ENCODE peak calls at places on chromosome 4, in nine cellular contexts. R is caudate nucleus, I is tibial artery, H is ascending aorta, A is K562, F is IMR-90, G is left lung, D is dorsolateral prefrontal cortex, T is upper lobe of right lung. C is an unnamed sample.

GRCh38 chr4:170388255-170388654 is 298.5 kb upstream of the AADAT start:
- DNase-seq in R (no peak), T (no peak), I (no peak), D (no peak), H (no peak), F (peak; percentile 7), A (no peak), G (no peak), C (no peak)

GRCh38 chr4:174946246-174946645 is 28.1 kb downstream of the ADAM29 start:
- DNase-seq in A (no peak), F (no peak), H (no peak), T (no peak), G (no peak), R (no peak), D (no peak), I (no peak), C (no peak)

GRCh38 chr4:85498068-85498733 is 23.3 kb downstream of the ARHGAP24 start:
- DNase-seq in F (peak; percentile 28), A (no peak), H (no peak), D (no peak), R (no peak), I (peak; percentile 68), G (peak; percentile 86), T (peak; percentile 72), C (no peak)

GRCh38 chr4:87915621-87916020 is 59.9 kb upstream of the SPP1 start:
- DNase-seq in G (no peak), A (no peak), F (no peak), T (no peak), H (no peak), D (no peak), R (no peak), I (no peak), C (no peak)

GRCh38 chr4:150033937-150034336 is 44.3 kb upstream of the DCLK2 start:
- DNase-seq in R (no peak), H (no peak), T (no peak), A (no peak), D (no peak), I (no peak), F (peak; percentile 87), G (no peak), C (no peak)

GRCh38 chr4:4803216-4803903 is 56.1 kb upstream of the MSX1 start:
- DNase-seq in F (no peak), T (no peak), R (no peak), I (no peak), G (no peak), D (no peak), A (no peak), H (no peak), C (no peak)

GRCh38 chr4:79872738-79873137 is 200.3 kb downstream of the ANTXR2 start:
- DNase-seq in F (no peak), A (no peak), T (no peak), R (no peak), D (no peak), I (no peak), G (no peak), H (no peak), C (no peak)

GRCh38 chr4:100414016-100414790 is 103.6 kb downstream of the EMCN start:
- DNase-seq in D (no peak), I (no peak), H (no peak), T (no peak), F (peak; percentile 2), R (no peak), G (no peak), A (no peak), C (no peak)

GRCh38 chr4:165668694-165669093 is 204.3 kb upstream of the TLL1 start:
- DNase-seq in T (no peak), I (no peak), G (no peak), F (no peak), D (no peak), R (no peak), A (no peak), H (no peak), C (no peak)

GRCh38 chr4:183571350-183572076 is 66.7 kb downstream of the ING2 start:
- DNase-seq in F (peak; percentile 52), A (no peak), G (peak; percentile 74), D (no peak), I (no peak), T (peak; percentile 86), H (no peak), R (no peak), C (peak; percentile 5)

GRCh38 chr4:3041192-3042142 is 32.9 kb downstream of the HTT-AS start:
- DNase-seq in T (peak; percentile 86), R (no peak), I (peak; percentile 67), A (no peak), F (peak; percentile 48), H (peak; percentile 79), G (peak; percentile 63), D (no peak), C (no peak)

GRCh38 chr4:168765726-168766125 is 244.3 kb downstream of the CBR4 start:
- DNase-seq in F (peak; percentile 38), D (no peak), T (no peak), R (no peak), A (no peak), H (peak; percentile 82), G (no peak), I (peak; percentile 56), C (no peak)

GRCh38 chr4:183142566-183143545 is 43.8 kb downstream of the WWC2 start:
- DNase-seq in I (peak; percentile 43), D (no peak), T (no peak), G (peak; percentile 41), A (no peak), R (no peak), H (peak; percentile 67), F (peak; percentile 47), C (no peak)

GRCh38 chr4:176792348-176793059 is at the start of gene VEGFC:
- DNase-seq in D (peak; percentile 62), H (peak; percentile 71), F (peak; percentile 73), A (no peak), R (no peak), I (peak; percentile 32), G (peak; percentile 45), T (peak; percentile 75), C (peak; percentile 30)

GRCh38 chr4:40583850-40584439 is 45.7 kb downstream of the RBM47 start:
- DNase-seq in H (no peak), G (no peak), T (no peak), D (no peak), R (no peak), A (no peak), I (no peak), F (no peak), C (no peak)

GRCh38 chr4:112176596-112176995 is 31.3 kb downstream of the FAM241A start:
- DNase-seq in G (no peak), H (no peak), I (no peak), T (no peak), D (no peak), R (no peak), A (no peak), F (no peak), C (no peak)

GRCh38 chr4:17664755-17665154 is 50.3 kb downstream of the MED28 start:
- DNase-seq in D (no peak), F (no peak), A (no peak), R (no peak), I (no peak), H (no peak), T (no peak), G (no peak), C (no peak)
- H3K27ac ChIP-seq in D (no peak overlapping the region), F (no peak overlapping the region), A (no peak overlapping the region), R (no peak overlapping the region), I (no peak overlapping the region), H (no peak overlapping the region), T (no peak overlapping the region), G (no peak overlapping the region), C (no peak overlapping the region)

GRCh38 chr4:82866706-82867385 is 24.1 kb downstream of the SEC31A start:
- DNase-seq in D (no peak), F (peak; percentile 23), R (no peak), I (no peak), G (no peak), A (no peak), H (no peak), T (no peak), C (no peak)

GRCh38 chr4:82865592-82865991 is 25.4 kb downstream of the SEC31A start:
- DNase-seq in H (no peak), A (no peak), R (no peak), D (no peak), I (no peak), G (no peak), T (no peak), F (peak; percentile 95), C (no peak)

GRCh38 chr4:82864336-82865001 is 26.5 kb downstream of the SEC31A start:
- DNase-seq in F (no peak), H (no peak), A (no peak), G (no peak), D (no peak), T (no peak), R (no peak), I (no peak), C (no peak)

GRCh38 chr4:82861529-82861928 is 29.4 kb downstream of the SEC31A start:
- DNase-seq in A (no peak), I (no peak), T (no peak), D (no peak), H (no peak), G (no peak), F (no peak), R (no peak), C (no peak)
- H3K27ac ChIP-seq in A (no peak overlapping the region), I (peak overlapping the region; percentile 3), T (no peak overlapping the region), D (no peak overlapping the region), H (no peak overlapping the region), G (no peak overlapping the region), F (no peak overlapping the region), R (no peak overlapping the region), C (no peak overlapping the region)

GRCh38 chr4:138103597-138104461 is 138.3 kb downstream of the SLC7A11 start:
- DNase-seq in H (no peak), A (no peak), I (no peak), G (no peak), R (no peak), T (no peak), F (no peak), D (no peak), C (no peak)
- H3K27ac ChIP-seq in H (no peak overlapping the region), A (no peak overlapping the region), I (no peak overlapping the region), G (no peak overlapping the region), R (no peak overlapping the region), T (no peak overlapping the region), F (no peak overlapping the region), D (no peak overlapping the region), C (no peak overlapping the region)

GRCh38 chr4:184750926-184751584 is 17.2 kb upstream of the CENPU start:
- DNase-seq in F (no peak), A (peak; percentile 22), D (no peak), T (no peak), R (no peak), H (peak; percentile 37), G (no peak), I (no peak), C (no peak)

GRCh38 chr4:184755278-184755677 is 21.4 kb upstream of the CENPU start:
- DNase-seq in H (peak; percentile 61), R (no peak), F (peak; percentile 63), T (no peak), D (no peak), G (no peak), I (no peak), A (no peak), C (no peak)

GRCh38 chr4:184751585-184751956 is 17.7 kb upstream of the CENPU start:
- DNase-seq in I (no peak), H (no peak), T (no peak), A (no peak), D (no peak), R (no peak), G (no peak), F (no peak), C (no peak)

GRCh38 chr4:184756399-184756798 is 22.5 kb upstream of the CENPU start:
- DNase-seq in H (peak; percentile 65), T (no peak), G (no peak), F (peak; percentile 47), I (peak; percentile 54), A (no peak), D (no peak), R (no peak), C (no peak)

GRCh38 chr4:184752496-184753275 is 18.8 kb upstream of the CENPU start:
- DNase-seq in G (no peak), R (no peak), D (no peak), A (no peak), T (no peak), I (no peak), H (no peak), F (no peak), C (no peak)
- H3K27ac ChIP-seq in G (no peak overlapping the region), R (no peak overlapping the region), D (no peak overlapping the region), A (no peak overlapping the region), T (no peak overlapping the region), I (no peak overlapping the region), H (no peak overlapping the region), F (no peak overlapping the region), C (no peak overlapping the region)

C was measured in substantia nigra.